ENCODE peak calls at places on chromosomes 5 and 9, in ten cellular contexts. L is ovary; M is T-helper 1 cell; H is left colon; R is left ventricle myocardium superior; V is stimulated activated CD4-positive, alpha-beta T cell treated with anti-CD3 and anti-CD28 coated beads, TNF-alpha, amount 100 ng/mL, for 24 hours; W is NCI-H2029 treated with DMSO at 0.1 percent for 48 hours; Q is BE2C; B is NCI-H460; F is COR-L47. C is an unnamed sample.

GRCh38 chr5:107930092-107930491 is 259.4 kb upstream of the EFNA5 start:
- DNase-seq in L (no peak), M (no peak), H (no peak), R (no peak), V (no peak), W (no peak), Q (no peak), B (no peak), F (no peak), C (no peak)

GRCh38 chr9:120338340-120338739 is 241.6 kb downstream of the CDK5RAP2 start:
- DNase-seq in L (no peak), M (no peak), H (no peak), R (no peak), V (no peak), W (no peak), Q (no peak), B (no peak), F (no peak), C (no peak)

GRCh38 chr9:14251146-14252071 is 62.5 kb downstream of the NFIB start:
- DNase-seq in L (peak), M (no peak), H (peak), R (peak), V (no peak), W (peak), Q (peak), B (peak), F (peak), C (no peak)

GRCh38 chr9:107945493-107945892 is 455.9 kb upstream of the KLF4 start:
- DNase-seq in L (no peak), M (no peak), H (no peak), R (no peak), V (no peak), W (no peak), Q (no peak), B (no peak), F (no peak), C (no peak)

GRCh38 chr5:17218353-17219005 is 1.0 kb downstream of the BASP1 start:
- DNase-seq in L (peak), M (no peak), H (peak), R (peak), V (no peak), W (no peak), Q (peak), B (no peak), F (peak), C (no peak)

GRCh38 chr5:135443329-135443960 is 3.7 kb downstream of the DCANP1 start:
- DNase-seq in L (no peak), M (no peak), H (no peak), R (no peak), V (no peak), W (peak), Q (no peak), B (no peak), F (no peak), C (peak)

GRCh38 chr5:65034029-65034781 is 265.5 kb downstream of the CWC27 start:
- DNase-seq in L (no peak), M (no peak), H (no peak), R (no peak), V (no peak), W (no peak), Q (no peak), B (no peak), F (no peak), C (peak)

GRCh38 chr9:83065233-83065632 is 2.3 kb upstream of the RASEF start:
- DNase-seq in L (no peak), M (no peak), H (no peak), R (no peak), V (no peak), W (peak), Q (no peak), B (no peak), F (no peak), C (no peak)